ENCODE peak calls at places on chromosomes 11 and 22, in nine cellular contexts. One of them, this sample, is unnamed.

GRCh38 chr11:11445441-11446185 is 92.6 kb upstream of the CSNK2A3 start:
- DNase-seq in stimulated activated CD8-positive, alpha-beta memory T cell treated with anti-CD3 and anti-CD28 coated beads, Interleukin-15, amount 100 ng/mL, for 1 hour: no peak
- DNase-seq in dermis microvascular lymphatic vessel endothelial cell: no peak
- DNase-seq in HFFc6: no peak
- DNase-seq in AML-193: no peak
- DNase-seq in keratinocyte: no peak
- DNase-seq in ELR: no peak
- DNase-seq in Caco-2: no peak
- DNase-seq in CD4-positive, alpha-beta T cell: no peak
- DNase-seq in this sample: no peak

GRCh38 chr22:39429916-39430575 is 26.8 kb upstream of the MGAT3 start:
- DNase-seq in stimulated activated CD8-positive, alpha-beta memory T cell treated with anti-CD3 and anti-CD28 coated beads, Interleukin-15, amount 100 ng/mL, for 1 hour: no peak
- DNase-seq in dermis microvascular lymphatic vessel endothelial cell: no peak
- DNase-seq in HFFc6: no peak
- DNase-seq in AML-193: no peak
- DNase-seq in keratinocyte: no peak
- DNase-seq in ELR: no peak
- DNase-seq in Caco-2: no peak
- DNase-seq in CD4-positive, alpha-beta T cell: no peak
- DNase-seq in this sample: peak; percentile 24

GRCh38 chr22:48860557-48860956 is 967.1 kb downstream of the BRD1 start:
- DNase-seq in stimulated activated CD8-positive, alpha-beta memory T cell treated with anti-CD3 and anti-CD28 coated beads, Interleukin-15, amount 100 ng/mL, for 1 hour: no peak
- DNase-seq in dermis microvascular lymphatic vessel endothelial cell: no peak
- DNase-seq in HFFc6: no peak
- DNase-seq in AML-193: no peak
- DNase-seq in keratinocyte: no peak
- DNase-seq in ELR: no peak
- DNase-seq in Caco-2: peak; percentile 3
- DNase-seq in CD4-positive, alpha-beta T cell: no peak
- DNase-seq in this sample: no peak

GRCh38 chr11:116333193-116333592 is 439.6 kb downstream of the BUD13 start:
- DNase-seq in stimulated activated CD8-positive, alpha-beta memory T cell treated with anti-CD3 and anti-CD28 coated beads, Interleukin-15, amount 100 ng/mL, for 1 hour: no peak
- DNase-seq in dermis microvascular lymphatic vessel endothelial cell: no peak
- DNase-seq in HFFc6: no peak
- DNase-seq in AML-193: no peak
- DNase-seq in keratinocyte: peak; percentile 57
- DNase-seq in ELR: no peak
- DNase-seq in Caco-2: no peak
- DNase-seq in CD4-positive, alpha-beta T cell: no peak
- DNase-seq in this sample: peak; percentile 1

GRCh38 chr22:48440673-48441552 is 1386.8 kb downstream of the BRD1 start:
- DNase-seq in stimulated activated CD8-positive, alpha-beta memory T cell treated with anti-CD3 and anti-CD28 coated beads, Interleukin-15, amount 100 ng/mL, for 1 hour: no peak
- DNase-seq in dermis microvascular lymphatic vessel endothelial cell: no peak
- DNase-seq in HFFc6: no peak
- DNase-seq in AML-193: no peak
- DNase-seq in keratinocyte: no peak
- DNase-seq in ELR: no peak
- DNase-seq in Caco-2: no peak
- DNase-seq in CD4-positive, alpha-beta T cell: no peak
- DNase-seq in this sample: no peak

GRCh38 chr22:49368976-49369725 is 458.5 kb downstream of the BRD1 start:
- DNase-seq in stimulated activated CD8-positive, alpha-beta memory T cell treated with anti-CD3 and anti-CD28 coated beads, Interleukin-15, amount 100 ng/mL, for 1 hour: no peak
- DNase-seq in dermis microvascular lymphatic vessel endothelial cell: no peak
- DNase-seq in HFFc6: no peak
- DNase-seq in AML-193: no peak
- DNase-seq in keratinocyte: no peak
- DNase-seq in ELR: no peak
- DNase-seq in Caco-2: peak; percentile 59
- DNase-seq in CD4-positive, alpha-beta T cell: no peak
- DNase-seq in this sample: peak; percentile 21

GRCh38 chr22:39629851-39630250 is 59.3 kb downstream of the CACNA1I start:
- DNase-seq in stimulated activated CD8-positive, alpha-beta memory T cell treated with anti-CD3 and anti-CD28 coated beads, Interleukin-15, amount 100 ng/mL, for 1 hour: no peak
- DNase-seq in dermis microvascular lymphatic vessel endothelial cell: no peak
- DNase-seq in HFFc6: no peak
- DNase-seq in AML-193: no peak
- DNase-seq in keratinocyte: no peak
- DNase-seq in ELR: no peak
- DNase-seq in Caco-2: no peak
- DNase-seq in CD4-positive, alpha-beta T cell: no peak
- DNase-seq in this sample: no peak

GRCh38 chr11:2536440-2536989 is 91.7 kb downstream of the KCNQ1 start:
- DNase-seq in stimulated activated CD8-positive, alpha-beta memory T cell treated with anti-CD3 and anti-CD28 coated beads, Interleukin-15, amount 100 ng/mL, for 1 hour: no peak
- DNase-seq in dermis microvascular lymphatic vessel endothelial cell: no peak
- DNase-seq in HFFc6: no peak
- DNase-seq in AML-193: no peak
- DNase-seq in keratinocyte: no peak
- DNase-seq in ELR: no peak
- DNase-seq in Caco-2: peak; percentile 26
- DNase-seq in CD4-positive, alpha-beta T cell: no peak
- DNase-seq in this sample: no peak

GRCh38 chr11:67561971-67562560 is 21.5 kb upstream of the GSTP1 start:
- DNase-seq in stimulated activated CD8-positive, alpha-beta memory T cell treated with anti-CD3 and anti-CD28 coated beads, Interleukin-15, amount 100 ng/mL, for 1 hour: no peak
- DNase-seq in dermis microvascular lymphatic vessel endothelial cell: no peak
- DNase-seq in HFFc6: no peak
- DNase-seq in AML-193: no peak
- DNase-seq in keratinocyte: no peak
- DNase-seq in ELR: no peak
- DNase-seq in Caco-2: no peak
- DNase-seq in CD4-positive, alpha-beta T cell: no peak
- DNase-seq in this sample: no peak

This sample was measured in H9.